ENCODE peak calls at places on chromosome 6, in four cellular contexts. R is AG10803, N is tibial nerve, H is fibroblast of mammary gland. M is an unnamed sample.

GRCh38 chr6:39402239-39402751 is 79.8 kb upstream of the KCNK16 start:
- DNase-seq in R (peak; percentile 94), H (peak; percentile 2), N (no peak), M (no peak)

GRCh38 chr6:35611235-35611634 is 77.5 kb downstream of the FKBP5 start:
- DNase-seq in H (peak; percentile 47), N (no peak), R (peak; percentile 85), M (peak; percentile 27)

GRCh38 chr6:155970878-155971702 is 515.5 kb upstream of the NOX3 start:
- DNase-seq in R (no peak), N (no peak), H (no peak), M (no peak)

GRCh38 chr6:51844391-51844735 is 243.1 kb downstream of the PKHD1 start:
- DNase-seq in H (no peak), N (no peak), R (no peak), M (no peak)

GRCh38 chr6:7085911-7086310 is 21.9 kb upstream of the RREB1 start:
- DNase-seq in H (peak; percentile 22), N (no peak), R (peak; percentile 21), M (peak; percentile 18)

GRCh38 chr6:111614833-111615582 is 9.3 kb upstream of the TRAF3IP2 start:
- DNase-seq in H (no peak), R (no peak), N (no peak), M (no peak)

GRCh38 chr6:94071835-94072234 is 652.5 kb upstream of the EPHA7 start:
- DNase-seq in H (peak; percentile 16), R (no peak), N (no peak), M (no peak)

GRCh38 chr6:143136647-143137046 is 76.0 kb downstream of the AIG1 start:
- DNase-seq in H (no peak), N (no peak), R (no peak), M (no peak)

GRCh38 chr6:41602864-41603608 is 35.2 kb upstream of the MDFI start:
- DNase-seq in R (peak; percentile 76), N (peak; percentile 31), H (peak; percentile 79), M (peak; percentile 70)

GRCh38 chr6:33118525-33119123 is 42.8 kb downstream of the HLA-DPB1 start:
- DNase-seq in N (no peak), H (peak; percentile 64), R (peak; percentile 47), M (peak; percentile 31)

GRCh38 chr6:29887330-29887818 is 55.0 kb upstream of the HLA-A start:
- DNase-seq in N (peak; percentile 21), R (peak; percentile 17), H (peak; percentile 21), M (peak; percentile 8)

GRCh38 chr6:98775205-98775604 is 59.2 kb upstream of the POU3F2 start:
- DNase-seq in R (no peak), N (no peak), H (no peak), M (no peak)

GRCh38 chr6:1636971-1637871 is 27.5 kb downstream of the FOXC1 start:
- DNase-seq in H (no peak), R (no peak), N (no peak), M (no peak)

GRCh38 chr6:79737172-79737571 is 106.0 kb downstream of the SH3BGRL2 start:
- DNase-seq in R (no peak), H (no peak), N (no peak), M (no peak)

GRCh38 chr6:109794201-109794926 is 103.3 kb downstream of the FIG4 start:
- DNase-seq in H (peak; percentile 96), R (peak; percentile 79), N (no peak), M (peak; percentile 73)

GRCh38 chr6:107061125-107062020 is 33.4 kb downstream of the MTRES1 start:
- DNase-seq in N (no peak), H (no peak), R (no peak), M (no peak)

GRCh38 chr6:149459761-149460160 is 25.1 kb downstream of the ZC3H12D start:
- DNase-seq in N (no peak), R (no peak), H (peak; percentile 42), M (no peak)

GRCh38 chr6:7728855-7729590 is 3.1 kb downstream of the BMP6 start:
- DNase-seq in H (no peak), N (no peak), R (no peak), M (no peak)

GRCh38 chr6:155254139-155254538 is 9.7 kb upstream of the CLDN20 start:
- DNase-seq in R (no peak), H (no peak), N (no peak), M (no peak)

GRCh38 chr6:5450073-5450472 is 188.8 kb downstream of the FARS2 start:
- DNase-seq in R (no peak), N (no peak), H (no peak), M (no peak)

GRCh38 chr6:157143885-157144795 is 179.2 kb downstream of the TMEM242 start:
- DNase-seq in N (no peak), H (peak; percentile 46), R (no peak), M (no peak)

GRCh38 chr6:14889172-14889571 is 356.7 kb upstream of the JARID2 start:
- DNase-seq in R (peak; percentile 47), N (no peak), H (peak; percentile 49), M (peak; percentile 12)

GRCh38 chr6:128242765-128243403 is 277.5 kb downstream of the PTPRK start:
- DNase-seq in N (no peak), H (no peak), R (peak; percentile 75), M (peak; percentile 60)

GRCh38 chr6:1607557-1608221 is 2.0 kb upstream of the FOXC1 start:
- DNase-seq in N (no peak), R (no peak), H (no peak), M (no peak)

GRCh38 chr6:112936476-112936875 is 589.3 kb downstream of the RFPL4B start:
- DNase-seq in N (no peak), R (peak; percentile 82), H (peak; percentile 95), M (no peak)

DNA sequence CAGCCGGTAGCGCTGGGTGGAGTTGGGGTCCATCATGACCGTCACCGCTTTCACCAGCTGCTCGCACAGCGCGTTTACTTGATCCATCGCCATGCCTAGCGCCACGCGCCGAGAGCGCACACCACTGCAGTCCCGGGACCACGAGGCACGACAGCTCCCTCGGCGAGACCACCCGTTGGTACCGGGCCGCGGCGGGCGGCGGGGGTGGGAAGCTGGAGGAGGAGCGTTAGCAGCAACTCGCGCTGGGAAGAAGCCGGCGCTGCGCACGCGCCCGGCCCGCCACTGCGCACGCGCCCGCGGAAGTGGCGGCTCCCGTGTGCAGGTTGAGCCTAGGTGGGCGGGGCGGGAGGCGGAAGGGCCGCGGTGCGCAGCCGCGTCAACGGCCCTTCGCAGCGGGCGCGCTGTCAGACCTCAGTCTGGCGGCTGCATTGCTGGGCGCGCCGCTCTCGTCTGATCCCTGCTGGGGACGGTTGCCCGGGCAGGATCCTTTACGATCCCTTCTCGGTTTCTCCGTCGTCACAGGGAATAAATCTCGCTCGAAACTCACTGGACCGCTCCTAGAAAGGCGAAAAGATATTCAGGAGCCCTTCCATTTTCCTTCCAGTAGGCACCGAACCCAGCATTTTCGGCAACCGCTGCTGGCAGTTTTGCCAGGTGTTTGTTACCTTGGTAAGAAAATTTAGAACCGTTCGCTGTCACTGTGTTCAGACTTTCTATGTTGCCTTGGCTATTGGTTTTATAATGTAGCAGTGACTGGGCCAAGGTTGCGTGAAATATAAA is at the start of the genes POLH and XPO5:
- DNase-seq in H (peak; percentile 86), N (peak; percentile 78), R (peak; percentile 91), M (peak; percentile 87)
- TF ChIP-seq CTCF in H (peak; percentile 14), N (peak; percentile 43), R (peak; percentile 30), M (peak; percentile 13)

DNA sequence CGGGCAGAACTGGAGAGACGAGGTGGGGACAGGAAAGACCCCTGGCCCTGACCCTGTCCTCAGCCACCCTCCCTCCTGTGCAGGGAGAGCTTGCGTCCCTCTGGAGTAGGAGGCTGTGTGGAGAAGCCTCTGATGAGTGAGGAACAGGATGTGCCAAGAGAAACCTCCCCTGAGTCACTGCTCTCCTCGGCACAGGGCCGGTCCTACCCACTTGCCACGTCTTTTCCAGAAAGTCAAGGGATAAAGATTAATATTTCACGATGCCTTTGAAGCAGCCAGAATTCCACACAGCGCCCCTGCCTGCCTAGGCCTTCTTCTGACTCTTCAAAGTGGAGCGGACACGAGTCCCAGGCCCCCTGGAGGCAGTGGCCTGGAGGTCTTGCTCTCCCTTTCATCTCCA is 34.9 kb upstream of the THBS2 start:
- DNase-seq in R (peak; percentile 64), N (no peak), H (peak; percentile 94), M (no peak)
- TF ChIP-seq CTCF in R (peak; percentile 10), N (no peak), H (peak; percentile 6), M (no peak)

GRCh38 chr6:146628350-146628749 is 29.6 kb downstream of the ADGB start:
- DNase-seq in N (no peak), R (no peak), H (no peak), M (no peak)
- TF ChIP-seq CTCF in N (no peak), R (no peak), H (no peak), M (no peak)

GRCh38 chr6:53854843-53855567 is 60.2 kb downstream of the LRRC1 start:
- DNase-seq in N (no peak), H (no peak), R (no peak), M (no peak)
- TF ChIP-seq CTCF in N (no peak), H (no peak), R (no peak), M (no peak)

DNA sequence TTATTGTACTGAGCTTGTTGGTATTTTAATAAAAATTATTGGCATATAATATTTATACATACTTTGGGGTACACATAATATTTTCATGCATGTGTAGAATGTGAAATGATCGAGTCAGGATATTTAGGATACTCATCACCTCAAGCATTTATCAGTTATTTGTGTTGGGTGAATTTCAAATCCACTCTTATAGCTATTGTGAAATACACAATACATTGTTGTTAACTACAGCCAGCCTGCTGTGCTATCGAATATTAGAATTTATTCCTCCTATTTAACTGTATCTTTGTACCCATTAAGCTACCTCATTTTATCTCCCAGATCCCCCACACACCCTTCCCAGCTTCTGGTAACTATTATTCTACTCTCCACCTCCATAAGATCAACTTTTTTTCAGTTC is 14.6 kb upstream of the MICB start:
- DNase-seq in R (no peak), H (no peak), N (no peak), M (no peak)
- TF ChIP-seq CTCF in R (no peak), H (no peak), N (no peak), M (no peak)

DNA sequence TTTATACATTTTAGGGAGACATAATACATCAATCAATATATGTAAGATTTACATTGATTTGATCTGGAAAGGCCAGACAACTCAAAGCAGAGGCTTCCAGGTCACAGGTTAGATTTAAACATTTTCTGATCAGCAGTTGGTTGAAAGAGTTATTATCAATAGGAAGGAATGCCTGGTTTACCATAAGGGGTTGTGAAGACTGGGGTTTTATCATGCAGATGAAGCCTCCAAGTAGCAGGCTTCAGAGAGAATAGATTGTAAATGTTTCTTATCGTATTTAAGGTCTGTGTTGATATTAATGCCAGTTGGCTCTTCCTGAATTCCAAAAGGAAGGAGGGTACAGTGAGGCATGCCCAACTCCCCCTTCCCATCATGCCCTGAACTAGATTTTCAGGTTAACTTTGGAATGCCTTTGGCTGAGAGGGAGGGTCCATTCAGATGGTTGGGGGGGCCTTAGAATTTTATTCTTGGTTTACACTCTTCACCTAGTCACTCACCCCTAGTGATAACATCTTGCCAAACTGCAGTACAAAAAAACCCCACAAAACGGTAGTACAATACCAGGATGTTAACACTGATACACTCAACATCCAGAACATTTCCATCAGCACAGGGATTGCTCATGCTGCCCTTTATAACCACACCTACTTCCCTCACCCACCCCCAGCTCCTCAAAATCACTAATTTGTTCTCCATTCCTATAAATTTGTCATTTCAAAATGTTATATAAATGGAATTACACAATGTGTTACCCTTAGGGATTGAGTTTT is 259.6 kb upstream of the PLN start:
- DNase-seq in R (no peak), H (peak; percentile 54), N (no peak), M (peak; percentile 9)
- TF ChIP-seq CTCF in R (peak; percentile 26), H (peak; percentile 45), N (peak; percentile 28), M (peak; percentile 43)